ENCODE peak calls at places on chromosomes 7 and 10, in six cellular contexts. A, K, L, S, T and H are unnamed samples.

GRCh38 chr7:132779164-132779563 is 202.9 kb upstream of the PLXNA4 start:
- DNase-seq in T (no peak), S (no peak), K (no peak), L (no peak), A (no peak), H (no peak)

GRCh38 chr7:147008530-147008929 is 891.9 kb downstream of the CNTNAP2 start:
- DNase-seq in A (no peak), T (no peak), S (no peak), K (no peak), L (no peak), H (no peak)

GRCh38 chr10:131580674-131581073 is 269.2 kb upstream of the TCERG1L start:
- DNase-seq in S (peak; percentile 43), A (no peak), K (no peak), L (no peak), T (no peak), H (no peak)

GRCh38 chr7:112546723-112547513 is 66.1 kb downstream of the LSMEM1 start:
- DNase-seq in A (no peak), L (no peak), S (no peak), T (no peak), K (no peak), H (no peak)

GRCh38 chr7:139086454-139086853 is 23.1 kb downstream of the ZC3HAV1 start:
- DNase-seq in K (no peak), S (no peak), A (no peak), T (no peak), L (no peak), H (no peak)

GRCh38 chr10:86523348-86523747 is 1.8 kb upstream of the WAPL start:
- DNase-seq in K (no peak), L (no peak), T (no peak), S (no peak), A (peak; percentile 37), H (no peak)

GRCh38 chr10:24465124-24465874 is 256.4 kb downstream of the KIAA1217 start:
- DNase-seq in A (no peak), L (no peak), S (no peak), T (peak; percentile 93), K (no peak), H (no peak)

GRCh38 chr10:58003945-58004344 is 263.7 kb downstream of the IPMK start:
- DNase-seq in L (no peak), T (no peak), A (no peak), K (no peak), S (no peak), H (no peak)

GRCh38 chr7:140675726-140676125 is 3.0 kb downstream of the ADCK2 start:
- DNase-seq in K (no peak), L (no peak), T (no peak), S (peak; percentile 6), A (no peak), H (no peak)

GRCh38 chr10:14330390-14331071 is at the start of gene FRMD4A:
- DNase-seq in A (no peak), L (no peak), S (no peak), T (no peak), K (no peak), H (no peak)

GRCh38 chr10:3237055-3237454 is 64.5 kb upstream of the PITRM1 start:
- DNase-seq in S (no peak), A (no peak), L (no peak), T (no peak), K (no peak), H (no peak)

GRCh38 chr7:150633926-150634325 is 1.7 kb upstream of the GIMAP6 start:
- DNase-seq in S (no peak), A (no peak), L (no peak), K (no peak), T (no peak), H (no peak)

GRCh38 chr10:132938472-132939329 is 3.7 kb downstream of the CFAP46 start:
- DNase-seq in T (no peak), S (no peak), L (no peak), A (no peak), K (no peak), H (no peak)

GRCh38 chr10:16967866-16968721 is 150.9 kb upstream of the RSU1 start:
- DNase-seq in A (no peak), T (peak; percentile 81), S (no peak), L (peak; percentile 88), K (no peak), H (no peak)

GRCh38 chr10:120850911-120851865 is at the start of gene WDR11:
- DNase-seq in K (peak; percentile 78), L (peak; percentile 67), A (peak; percentile 73), T (peak; percentile 94), S (peak; percentile 91), H (peak; percentile 58)

GRCh38 chr7:73964786-73965185 is 63.2 kb upstream of the ELN start:
- DNase-seq in T (no peak), S (no peak), A (no peak), K (no peak), L (no peak), H (no peak)

GRCh38 chr7:4416436-4417092 is 265.5 kb upstream of the FOXK1 start:
- DNase-seq in L (no peak), S (no peak), K (no peak), A (peak; percentile 49), T (peak; percentile 24), H (no peak)

GRCh38 chr10:115129752-115130151 is 36.6 kb downstream of the ATRNL1 start:
- DNase-seq in L (peak; percentile 3), K (no peak), S (no peak), T (peak; percentile 67), A (no peak), H (no peak)

GRCh38 chr10:5314866-5315265 is 49.9 kb upstream of the UCN3 start:
- DNase-seq in L (no peak), S (no peak), A (peak; percentile 79), K (no peak), T (no peak), H (no peak)

GRCh38 chr10:103814104-103814503 is 41.3 kb downstream of the SH3PXD2A start:
- DNase-seq in L (no peak), T (no peak), A (no peak), S (peak; percentile 79), K (no peak), H (no peak)

GRCh38 chr7:27897001-27897400 is 157.0 kb downstream of the TAX1BP1 start:
- DNase-seq in L (no peak), T (peak; percentile 26), S (no peak), K (no peak), A (no peak), H (no peak)

GRCh38 chr7:143300959-143301617 is 12.9 kb downstream of the CASP2 start:
- DNase-seq in A (no peak), T (peak; percentile 47), S (no peak), L (no peak), K (no peak), H (no peak)